ENCODE peak calls at places on chromosomes 2 and 18, in seven cellular contexts. C is osteocyte, O is bronchial epithelial cell, T is OCI-LY7, Q is lower lobe of right lung, Y is fibroblast of lung, P is A549. L is an unnamed sample.

GRCh38 chr2:141411419-141411818 is 719.4 kb downstream of the LRP1B start:
- DNase-seq in Y (no peak), P (no peak), Q (no peak), T (no peak), O (no peak), C (no peak), L (no peak)

GRCh38 chr18:68284236-68284635 is 430.7 kb downstream of the TMX3 start:
- DNase-seq in Q (no peak), C (no peak), O (no peak), T (no peak), Y (no peak), P (no peak), L (no peak)

GRCh38 chr18:33577688-33578370 is at the start of gene ASXL3:
- DNase-seq in P (no peak), Q (peak), O (peak), C (peak), Y (peak), T (peak), L (peak)

GRCh38 chr2:235709969-235710879 is 216.4 kb downstream of the AGAP1 start:
- DNase-seq in O (no peak), Q (no peak), T (no peak), C (no peak), Y (peak), P (no peak), L (no peak)

GRCh38 chr2:19769513-19769912 is 132.3 kb downstream of the TTC32 start:
- DNase-seq in C (no peak), T (peak), Y (no peak), O (peak), P (peak), Q (no peak), L (no peak)

GRCh38 chr2:53177342-53177741 is 590.3 kb upstream of the CHAC2 start:
- DNase-seq in O (no peak), Q (no peak), C (no peak), P (no peak), T (no peak), Y (no peak), L (no peak)

GRCh38 chr18:26227051-26227672 is 917 bp downstream of the TAF4B start:
- DNase-seq in T (no peak), P (peak), O (peak), C (no peak), Y (no peak), Q (no peak), L (no peak)

GRCh38 chr2:60958800-60959199 is 58.7 kb upstream of the PEX13 start:
- DNase-seq in Y (peak), Q (no peak), P (peak), O (peak), C (no peak), T (no peak), L (no peak)

GRCh38 chr2:160970052-160970846 is 190.0 kb upstream of the TANK start:
- DNase-seq in T (peak), Y (peak), Q (no peak), C (no peak), O (peak), P (peak), L (peak)

GRCh38 chr2:38750011-38750792 is 959 bp downstream of the SRSF7 start:
- DNase-seq in C (no peak), P (peak), O (no peak), Y (peak), Q (peak), T (peak), L (peak)

GRCh38 chr2:1605659-1606400 is 138.5 kb downstream of the PXDN start:
- DNase-seq in Y (peak), Q (no peak), O (no peak), P (no peak), C (no peak), T (no peak), L (no peak)

GRCh38 chr2:126635281-126635680 is 20.7 kb upstream of the GYPC start:
- DNase-seq in Q (no peak), C (no peak), P (no peak), Y (no peak), O (no peak), T (no peak), L (no peak)

GRCh38 chr2:215920244-215921100 is 92.9 kb downstream of the MREG start:
- DNase-seq in P (peak), Y (peak), C (peak), Q (peak), O (peak), T (peak), L (peak)

GRCh38 chr2:96108578-96109561 is 7.5 kb downstream of the ADRA2B start:
- DNase-seq in C (no peak), O (no peak), P (no peak), T (no peak), Q (peak), Y (no peak), L (no peak)

GRCh38 chr2:32262105-32262504 is 2.6 kb downstream of the NLRC4 start:
- DNase-seq in O (no peak), Q (no peak), T (no peak), Y (no peak), C (no peak), P (no peak), L (no peak)

GRCh38 chr2:187215576-187216240 is 232.3 kb downstream of the CALCRL start:
- DNase-seq in Y (peak), O (peak), Q (no peak), P (no peak), C (no peak), T (no peak), L (no peak)

GRCh38 chr2:40244251-40245010 is 207.5 kb downstream of the SLC8A1 start:
- DNase-seq in Y (peak), P (peak), T (peak), C (no peak), O (peak), Q (peak), L (peak)

GRCh38 chr2:143258126-143258892 is 129.1 kb downstream of the ARHGAP15 start:
- DNase-seq in Q (no peak), Y (no peak), O (no peak), T (peak), P (no peak), C (no peak), L (no peak)

GRCh38 chr2:240400319-240401161 is 34.9 kb upstream of the GPC1 start:
- DNase-seq in C (peak), Q (peak), P (no peak), O (no peak), Y (no peak), T (no peak), L (no peak)

GRCh38 chr18:61459896-61460295 is 126.7 kb downstream of the CDH20 start:
- DNase-seq in C (no peak), P (no peak), Y (no peak), Q (no peak), O (no peak), T (no peak), L (no peak)

GRCh38 chr2:3430740-3431490 is 51.4 kb downstream of the TRAPPC12 start:
- DNase-seq in Y (no peak), Q (no peak), T (no peak), C (peak), P (no peak), O (no peak), L (no peak)

GRCh38 chr2:214652473-214652872 is 157.0 kb downstream of the BARD1 start:
- DNase-seq in C (no peak), Q (no peak), P (no peak), Y (no peak), O (no peak), T (no peak), L (no peak)

GRCh38 chr2:61005736-61006135 is 11.8 kb upstream of the PEX13 start:
- DNase-seq in C (no peak), Q (no peak), T (no peak), P (no peak), O (no peak), Y (no peak), L (no peak)

GRCh38 chr18:11040823-11041712 is 108.3 kb downstream of the PIEZO2 start:
- DNase-seq in Q (no peak), T (peak), C (no peak), P (peak), Y (peak), O (peak), L (peak)

GRCh38 chr2:61434314-61434713 is 36.6 kb downstream of the USP34 start:
- DNase-seq in C (no peak), P (no peak), Q (peak), T (peak), O (no peak), Y (no peak), L (no peak)

GRCh38 chr2:63060079-63060482 is 9.5 kb downstream of the OTX1 start:
- DNase-seq in T (no peak), C (no peak), P (no peak), O (peak), Y (no peak), Q (no peak), L (peak)

GRCh38 chr2:174686430-174686829 is 77.8 kb downstream of the CHRNA1 start:
- DNase-seq in O (no peak), Q (no peak), C (no peak), Y (peak), P (no peak), T (no peak), L (no peak)

GRCh38 chr18:3180325-3180724 is 39.4 kb downstream of the MYOM1 start:
- DNase-seq in Y (peak), Q (no peak), O (peak), T (no peak), C (no peak), P (no peak), L (no peak)

GRCh38 chr2:240993446-240994160 is 4.8 kb upstream of the SNED1 start:
- DNase-seq in T (no peak), Q (peak), Y (no peak), P (no peak), C (no peak), O (no peak), L (no peak)

GRCh38 chr2:231227309-231228162 is 29.1 kb downstream of the ARMC9 start:
- DNase-seq in T (peak), O (peak), P (peak), C (no peak), Y (peak), Q (no peak), L (peak)

GRCh38 chr18:48896875-48897511 is 53.8 kb downstream of the SMAD7 start:
- DNase-seq in P (peak), T (peak), Y (peak), C (no peak), Q (peak), O (no peak), L (peak)

GRCh38 chr18:57029761-57030160 is 117.1 kb upstream of the BOD1L2 start:
- DNase-seq in P (peak), Q (no peak), C (no peak), Y (no peak), O (peak), T (no peak), L (no peak)

GRCh38 chr2:64015386-64015785 is 3.8 kb downstream of the VPS54 start:
- DNase-seq in C (no peak), Y (no peak), P (no peak), Q (no peak), T (no peak), O (no peak), L (no peak)

GRCh38 chr2:126971481-126972271 is 73.0 kb downstream of the TEX51 start:
- DNase-seq in C (no peak), O (peak), Y (peak), Q (peak), T (peak), P (peak), L (peak)

GRCh38 chr2:75481041-75481836 is 79.5 kb downstream of the EVA1A start:
- DNase-seq in C (no peak), O (peak), Q (no peak), P (peak), Y (peak), T (peak), L (no peak)
- TF ChIP-seq CTCF in C (peak), O (peak), Q (no peak), P (peak), Y (peak), T (peak), L (no peak)

GRCh38 chr2:27240406-27240805 is 22.4 kb downstream of the SLC30A3 start:
- DNase-seq in T (no peak), P (no peak), Q (no peak), C (no peak), Y (no peak), O (no peak), L (no peak)
- TF ChIP-seq CTCF in T (no peak), P (no peak), Q (no peak), C (no peak), Y (no peak), O (no peak), L (no peak)

DNA sequence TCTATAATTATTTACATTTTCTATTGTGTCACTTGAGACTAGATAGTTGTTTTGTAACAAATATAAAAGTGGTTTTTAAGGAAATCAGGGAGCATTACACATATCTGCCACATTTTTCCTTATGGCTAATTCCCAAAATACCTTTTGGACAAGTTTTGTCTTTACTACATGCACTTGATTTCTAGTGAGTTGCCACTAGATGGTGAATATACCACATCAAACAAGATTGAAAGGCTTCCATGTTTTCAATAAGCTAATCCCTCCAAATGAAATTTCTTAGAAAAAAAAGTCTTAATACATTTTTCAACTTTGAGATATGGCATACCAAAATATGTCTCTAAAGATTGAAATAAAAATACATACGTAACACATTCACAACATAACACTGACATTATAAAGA is 9.1 kb upstream of the HIBCH start:
- DNase-seq in Q (no peak), T (no peak), C (no peak), P (peak), O (peak), Y (no peak), L (no peak)
- TF ChIP-seq CTCF in Q (peak), T (peak), C (peak), P (peak), O (peak), Y (peak), L (no peak)

GRCh38 chr2:112121682-112122254 is 16.4 kb upstream of the FBLN7 start:
- DNase-seq in Q (no peak), P (peak), T (peak), Y (peak), O (peak), C (no peak), L (peak)
- TF ChIP-seq CTCF in Q (peak), P (peak), T (peak), Y (peak), O (peak), C (peak), L (peak)

GRCh38 chr18:45839415-45840395 is 14.2 kb downstream of the SIGLEC15 start:
- DNase-seq in Y (peak), Q (no peak), C (no peak), P (peak), T (no peak), O (peak), L (no peak)

GRCh38 chr18:45838302-45839070 is 13.0 kb downstream of the SIGLEC15 start:
- DNase-seq in T (no peak), P (no peak), Y (no peak), Q (no peak), C (no peak), O (no peak), L (no peak)

GRCh38 chr18:45836242-45837215 is 11.1 kb downstream of the SIGLEC15 start:
- DNase-seq in T (no peak), Q (no peak), C (no peak), O (no peak), P (no peak), Y (no peak), L (no peak)

GRCh38 chr18:45835057-45835634 is 9.7 kb downstream of the SIGLEC15 start:
- DNase-seq in C (no peak), P (no peak), Y (no peak), O (no peak), Q (no peak), T (no peak), L (no peak)

DNA sequence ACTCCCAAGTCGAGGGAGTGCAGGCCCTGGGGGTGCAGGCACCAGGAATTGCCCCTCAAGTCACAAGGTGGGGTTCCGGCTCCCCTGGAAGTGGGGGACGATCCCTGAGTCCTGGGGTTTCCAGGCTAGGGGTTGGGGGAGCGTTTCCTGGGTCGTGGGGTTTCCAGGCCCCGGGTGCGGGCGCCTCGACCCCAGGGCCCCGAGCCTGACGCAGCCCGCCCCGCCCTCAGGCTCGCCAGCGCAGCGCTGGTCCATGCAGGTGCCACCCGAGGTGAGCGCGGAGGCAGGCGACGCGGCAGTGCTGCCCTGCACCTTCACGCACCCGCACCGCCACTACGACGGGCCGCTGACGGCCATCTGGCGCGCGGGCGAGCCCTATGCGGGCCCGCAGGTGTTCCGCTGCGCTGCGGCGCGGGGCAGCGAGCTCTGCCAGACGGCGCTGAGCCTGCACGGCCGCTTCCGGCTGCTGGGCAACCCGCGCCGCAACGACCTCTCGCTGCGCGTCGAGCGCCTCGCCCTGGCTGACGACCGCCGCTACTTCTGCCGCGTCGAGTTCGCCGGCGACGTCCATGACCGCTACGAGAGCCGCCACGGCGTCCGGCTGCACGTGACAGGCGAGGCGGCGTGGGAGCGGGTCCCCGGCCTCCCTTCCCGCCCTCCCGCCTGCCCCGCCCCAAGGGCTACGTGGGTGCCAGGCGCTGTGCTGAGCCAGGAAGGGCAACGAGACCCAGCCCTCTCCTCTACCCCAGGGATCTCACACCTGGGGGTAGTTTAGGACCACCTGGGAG is 12.0 kb downstream of the SIGLEC15 start:
- DNase-seq in O (peak), Q (peak), T (no peak), C (no peak), Y (peak), P (peak), L (peak)
- TF ChIP-seq CTCF in O (peak), Q (peak), T (no peak), C (peak), Y (peak), P (peak), L (no peak)

DNA sequence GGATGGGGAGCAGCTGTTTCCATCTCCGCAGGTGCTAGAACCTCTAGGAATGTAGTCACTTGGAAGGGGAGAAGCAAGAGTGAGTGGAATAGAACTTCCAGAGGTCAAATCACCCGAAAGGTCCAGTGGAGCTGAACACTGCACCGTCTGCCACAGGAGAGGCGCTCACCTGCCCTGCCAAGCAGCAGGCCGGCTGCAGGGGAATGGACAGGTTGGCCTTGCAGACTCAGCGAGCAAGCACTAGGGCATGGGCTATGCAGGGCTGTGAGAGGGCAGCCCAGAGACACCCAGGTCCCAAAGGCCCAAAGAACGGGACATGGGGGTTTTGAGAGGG is 214.2 kb downstream of the TNS1 start:
- DNase-seq in Q (no peak), P (no peak), T (no peak), C (no peak), O (no peak), Y (no peak), L (peak)
- TF ChIP-seq CTCF in Q (no peak), P (no peak), T (no peak), C (no peak), O (no peak), Y (no peak), L (no peak)

GRCh38 chr2:210198326-210198725 is 26.9 kb downstream of the ACADL start:
- DNase-seq in O (peak), P (no peak), T (no peak), Q (no peak), Y (peak), C (no peak), L (no peak)
- TF ChIP-seq CTCF in O (no peak), P (no peak), T (no peak), Q (no peak), Y (no peak), C (no peak), L (no peak)